ENCODE peak calls at places on chromosome 3, in four cellular contexts. V is WTC11, G is HepG2, N is K562. K is an unnamed sample.

GRCh38 chr3:81554348-81554747 is 207.1 kb downstream of the GBE1 start:
- DNase-seq in V (no peak), G (peak; percentile 43), N (no peak), K (no peak)

GRCh38 chr3:42117175-42118008 is 26.2 kb downstream of the TRAK1 start:
- DNase-seq in V (peak; percentile 49), G (no peak), N (peak; percentile 46), K (no peak)

GRCh38 chr3:195159117-195159818 is 111.7 kb downstream of the XXYLT1 start:
- DNase-seq in V (no peak), G (no peak), N (no peak), K (no peak)

GRCh38 chr3:4744405-4745239 is 234.6 kb upstream of the BHLHE40 start:
- DNase-seq in V (no peak), G (peak; percentile 89), N (no peak), K (no peak)

GRCh38 chr3:131326307-131326706 is 55.3 kb upstream of the NUDT16 start:
- DNase-seq in V (no peak), G (no peak), N (no peak), K (no peak)

GRCh38 chr3:45647148-45647619 is 42.0 kb upstream of the SACM1L start:
- DNase-seq in V (no peak), G (peak; percentile 86), N (no peak), K (no peak)

GRCh38 chr3:186852994-186853393 is 10.5 kb downstream of the ADIPOQ start:
- DNase-seq in V (no peak), G (no peak), N (no peak), K (no peak)

GRCh38 chr3:56110886-56111285 is 357.4 kb downstream of the ERC2 start:
- DNase-seq in V (no peak), G (no peak), N (no peak), K (no peak)

GRCh38 chr3:14767706-14768105 is 51.1 kb upstream of the FGD5 start:
- DNase-seq in V (no peak), G (no peak), N (no peak), K (no peak)

GRCh38 chr3:13204177-13204581 is 130.9 kb upstream of the IQSEC1 start:
- DNase-seq in V (no peak), G (no peak), N (no peak), K (no peak)

GRCh38 chr3:197353867-197354180 is 55.4 kb upstream of the DLG1 start:
- DNase-seq in V (no peak), G (no peak), N (no peak), K (no peak)

GRCh38 chr3:171186817-171187216 is 160.3 kb upstream of the SLC2A2 start:
- DNase-seq in V (no peak), G (no peak), N (no peak), K (no peak)

GRCh38 chr3:171185959-171186358 is 159.4 kb upstream of the SLC2A2 start:
- DNase-seq in V (no peak), G (no peak), N (no peak), K (no peak)

GRCh38 chr3:171186383-171186782 is 159.9 kb upstream of the SLC2A2 start:
- DNase-seq in V (no peak), G (no peak), N (no peak), K (no peak)

GRCh38 chr3:171189394-171189793 is 162.9 kb upstream of the SLC2A2 start:
- DNase-seq in V (no peak), G (no peak), N (no peak), K (peak; percentile 46)

GRCh38 chr3:171187706-171188290 is 161.3 kb upstream of the SLC2A2 start:
- DNase-seq in V (no peak), G (peak; percentile 47), N (peak; percentile 49), K (no peak)
- TF ChIP-seq ESRRA in V (no peak), G (no peak), N (no peak), K (no peak)

DNA sequence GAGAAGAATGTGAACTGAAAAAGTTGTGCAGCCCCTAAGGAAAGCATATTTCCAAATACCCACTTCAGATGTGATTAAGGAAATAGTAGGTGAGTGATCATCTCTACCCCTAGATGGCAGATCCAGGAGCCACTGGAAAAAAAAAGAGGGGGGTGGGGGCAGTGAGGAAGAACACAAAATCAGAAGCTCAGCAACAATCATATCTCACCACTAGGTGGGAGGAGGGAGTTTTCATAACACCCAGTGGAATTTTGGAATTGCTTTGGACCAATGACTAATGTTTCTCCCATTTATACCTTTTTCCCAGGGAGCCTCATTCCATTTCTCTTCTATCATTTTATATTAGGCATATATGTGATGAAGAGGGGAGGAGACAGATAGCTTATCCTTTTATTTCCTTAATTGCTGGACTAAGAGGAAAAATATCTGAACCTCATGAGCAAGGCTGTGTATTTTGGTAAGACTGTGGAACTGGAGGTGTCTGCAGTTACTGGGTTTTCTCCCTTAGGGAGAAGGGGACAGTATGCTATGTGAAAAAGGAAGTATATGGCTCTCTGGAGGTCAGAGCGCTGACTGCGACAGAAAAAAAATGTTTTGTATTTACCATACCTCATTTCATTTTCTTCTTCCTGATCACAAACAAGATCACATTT is 363.4 kb downstream of the GAP43 start:
- DNase-seq in V (peak; percentile 17), G (peak; percentile 46), N (peak; percentile 58), K (no peak)
- TF ChIP-seq ATF3 in V (no peak), G (no peak), N (no peak), K (no peak)

DNA sequence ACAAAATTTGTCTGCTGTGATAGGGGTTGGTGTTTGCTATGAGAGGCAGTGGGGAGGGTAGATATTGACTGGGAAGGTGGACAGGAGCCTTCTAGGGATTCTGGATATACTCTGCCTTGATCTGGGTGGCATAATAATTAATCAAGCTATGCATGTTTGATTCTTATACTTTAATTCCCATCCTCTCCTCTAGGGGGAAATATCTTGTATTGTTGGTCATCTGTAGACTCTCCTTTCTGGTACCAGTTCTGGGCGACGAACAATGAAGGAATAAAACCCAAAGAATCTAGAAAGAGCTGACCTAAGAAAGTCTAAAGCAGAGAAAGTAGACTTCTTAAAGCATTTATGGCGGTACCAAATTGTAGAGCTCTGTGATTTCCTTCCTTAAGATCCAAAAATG is 198.2 kb upstream of the STRIT1 start:
- DNase-seq in V (no peak), G (no peak), N (no peak), K (no peak)
- TF ChIP-seq ESRRA in V (no peak), G (no peak), N (no peak), K (no peak)

DNA sequence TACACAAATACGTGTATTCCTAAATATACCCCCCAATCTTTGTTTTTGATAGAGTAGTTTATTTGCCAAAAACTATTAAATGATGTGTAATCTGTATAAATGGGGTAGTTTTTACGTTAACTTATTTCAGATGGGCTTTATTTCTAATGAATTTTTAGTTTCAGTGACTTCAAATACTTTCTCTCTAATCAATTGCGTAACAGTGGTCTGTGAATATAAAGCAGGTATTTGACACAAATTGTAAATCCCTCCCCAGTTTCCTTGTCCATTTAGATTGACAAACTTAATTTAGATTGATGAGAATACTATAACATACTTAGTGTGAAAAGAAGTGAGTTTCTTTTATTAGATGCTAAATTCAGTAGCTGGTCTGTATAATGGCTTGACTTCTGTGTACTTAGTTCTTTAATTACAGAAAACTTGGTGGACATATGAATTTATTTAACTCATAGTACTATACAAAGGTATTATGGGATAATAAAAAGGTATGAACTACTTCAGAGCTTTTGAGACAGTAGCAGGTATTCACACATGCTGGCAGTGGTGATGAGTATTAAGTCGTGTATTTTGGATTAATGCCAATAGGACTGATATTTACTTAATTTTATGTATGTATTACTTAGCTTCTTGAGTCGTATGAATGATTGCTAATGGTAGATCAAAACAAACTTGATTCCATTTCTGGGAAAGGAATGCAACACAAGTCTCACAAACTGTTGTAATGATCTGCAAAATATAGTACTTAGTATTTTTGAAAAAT is 81.6 kb downstream of the STT3B start:
- DNase-seq in V (no peak), G (no peak), N (no peak), K (no peak)
- TF ChIP-seq ATF3 in V (no peak), G (no peak), N (no peak), K (no peak)

DNA sequence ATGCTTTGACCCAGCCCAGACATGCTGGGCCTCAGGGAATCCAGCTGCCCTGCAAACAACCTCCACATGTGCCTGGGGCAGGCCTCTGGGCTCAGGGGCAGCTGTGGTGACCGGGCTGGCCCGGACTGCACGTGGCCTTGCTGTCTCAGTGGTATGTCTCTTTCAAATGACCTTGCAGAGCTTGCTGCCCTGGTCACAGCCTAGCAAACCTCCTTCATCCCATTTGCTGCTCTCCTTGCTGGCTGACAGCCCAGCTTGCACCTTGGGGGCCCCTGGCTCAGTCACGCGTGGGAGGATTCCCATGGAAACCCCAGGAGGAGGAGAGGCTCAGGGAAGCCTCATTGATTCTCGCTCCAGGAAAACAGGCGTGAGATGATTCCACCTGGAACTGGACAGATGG is 5.6 kb downstream of the SPSB4 start:
- DNase-seq in V (no peak), G (no peak), N (no peak), K (no peak)
- TF ChIP-seq ESRRA in V (no peak), G (no peak), N (no peak), K (no peak)

DNA sequence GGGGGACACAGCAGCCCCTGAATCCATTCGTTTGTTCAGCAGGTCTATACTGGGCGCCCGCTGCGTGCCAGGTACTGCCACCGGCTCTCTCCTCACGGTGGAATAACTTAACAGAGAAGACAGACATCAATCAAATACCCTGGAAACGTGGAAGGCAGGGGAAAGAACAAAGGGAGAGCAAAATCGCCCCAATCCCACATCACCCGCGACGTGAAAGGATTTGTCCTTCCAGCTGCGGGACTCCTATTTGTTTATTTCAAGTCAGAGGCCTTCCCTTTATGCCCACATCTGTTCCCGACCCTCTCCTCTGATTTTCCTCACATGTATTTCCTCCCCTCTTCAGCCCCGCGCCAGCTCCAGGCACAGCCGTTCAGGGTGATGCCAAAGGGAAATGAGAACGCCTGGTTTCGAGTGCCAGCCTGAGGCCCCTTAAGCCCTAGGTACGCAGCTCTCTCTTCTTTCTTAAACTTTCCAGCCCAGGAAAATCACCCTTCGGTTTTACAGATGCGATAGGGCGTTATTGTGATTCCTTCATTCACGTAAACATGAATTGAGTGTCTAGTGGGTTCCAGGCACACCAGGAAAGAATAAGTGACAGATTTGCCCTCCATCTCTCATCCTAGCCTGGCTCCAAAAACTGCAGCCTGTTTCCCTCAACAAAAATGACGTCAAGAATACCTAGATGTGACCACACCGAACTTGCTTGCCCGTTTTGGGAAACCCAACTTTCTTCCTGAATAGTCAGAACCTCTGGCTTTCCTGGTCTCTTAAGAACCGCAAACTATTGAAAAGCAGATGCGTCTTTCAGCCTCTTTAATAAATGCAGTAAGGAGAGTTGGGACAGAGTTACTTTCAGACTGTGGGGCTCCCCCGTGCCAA is 885 bp upstream of the PROK2 start:
- DNase-seq in V (no peak), G (no peak), N (no peak), K (no peak)
- TF ChIP-seq ATF3 in V (no peak), G (no peak), N (no peak), K (no peak)

GRCh38 chr3:115804722-115805121 is 181.4 kb downstream of the GAP43 start:
- DNase-seq in V (no peak), G (no peak), N (no peak), K (no peak)
- TF ChIP-seq ESRRA in V (no peak), G (no peak), N (no peak), K (no peak)

GRCh38 chr3:121855555-121855954 is 20.5 kb downstream of the EAF2 start:
- DNase-seq in V (no peak), G (peak; percentile 15), N (peak; percentile 9), K (no peak)
- TF ChIP-seq ATF3 in V (no peak), G (no peak), N (no peak), K (no peak)

GRCh38 chr3:6753536-6753935 is 107.4 kb upstream of the GRM7 start:
- DNase-seq in V (no peak), G (no peak), N (no peak), K (no peak)
- TF ChIP-seq ESRRA in V (no peak), G (no peak), N (no peak), K (no peak)